ENCODE peak calls at places on chromosomes 4 and X, in seven cellular contexts. Z is uterus, R is gastrocnemius medialis, B is lung, I is tibial artery, U is cardiac muscle cell, M is thyroid gland. P is an unnamed sample. For H3K4me1, the result is how much of the 10 kb centered on the place peaks cover.

GRCh38 chrX:137747231-137747630 is 181.3 kb downstream of the ZIC3 start:
- DNase-seq in Z (no peak), R (no peak), B (no peak), I (no peak), U (no peak), M (no peak), P (no peak)

GRCh38 chrX:40010550-40011364 is 87.0 kb downstream of the BCOR start:
- DNase-seq in Z (no peak), R (no peak), B (no peak), I (no peak), U (no peak), M (no peak), P (peak)

GRCh38 chr4:170025523-170026252 is 507 bp downstream of the MFAP3L start:
- DNase-seq in Z (peak), R (peak), B (no peak), I (no peak), U (peak), M (peak), P (no peak)

GRCh38 chrX:154719132-154719675 is 31.7 kb downstream of the GAB3 start:
- DNase-seq in Z (no peak), R (no peak), B (no peak), I (no peak), U (peak), M (no peak), P (no peak)

GRCh38 chr4:101660607-101661006 is 129.9 kb upstream of the BANK1 start:
- DNase-seq in Z (no peak), R (no peak), B (no peak), I (no peak), U (no peak), M (no peak), P (no peak)

GRCh38 chr4:71069063-71069462 is 75.6 kb downstream of the DCK start:
- DNase-seq in Z (no peak), R (no peak), B (no peak), I (no peak), U (no peak), M (no peak), P (no peak)

GRCh38 chr4:102598102-102598758 is 97.1 kb downstream of the NFKB1 start:
- DNase-seq in Z (no peak), R (no peak), B (no peak), I (no peak), U (peak), M (no peak), P (no peak)

GRCh38 chr4:118282692-118283091 is 70.1 kb downstream of the PRSS12 start:
- DNase-seq in Z (no peak), R (no peak), B (no peak), I (no peak), U (peak), M (no peak), P (peak)

GRCh38 chrX:68677998-68678397 is 30.5 kb downstream of the STARD8 start:
- DNase-seq in Z (no peak), R (no peak), B (no peak), I (no peak), U (no peak), M (no peak), P (no peak)

GRCh38 chr4:7414046-7414445 is 20.7 kb downstream of the PSAPL1 start:
- DNase-seq in Z (peak), R (no peak), B (no peak), I (peak), U (no peak), M (peak), P (peak)

GRCh38 chrX:11470231-11470630 is 177.0 kb downstream of the AMELX start:
- DNase-seq in Z (no peak), R (no peak), B (peak), I (no peak), U (peak), M (peak), P (no peak)

DNA sequence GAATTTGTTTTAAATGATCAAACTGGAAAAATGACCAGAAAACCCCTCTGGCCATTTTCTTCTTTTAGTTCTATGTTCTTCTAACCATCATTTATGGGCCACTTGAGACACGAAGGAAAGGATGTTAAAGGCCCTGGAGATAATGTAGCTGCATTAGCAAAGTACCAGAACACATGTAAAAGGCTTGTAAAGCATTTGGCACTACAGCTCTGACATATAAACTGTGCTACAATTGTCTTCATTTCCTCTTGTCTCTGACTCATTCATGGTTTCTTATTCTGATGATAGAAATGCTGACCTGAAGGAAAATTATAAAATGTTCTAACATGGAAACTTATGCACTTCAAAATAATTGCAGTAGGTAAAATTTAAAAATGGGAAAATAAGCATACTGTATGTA is 388.7 kb downstream of the FAT4 start:
- DNase-seq in Z (no peak), R (no peak), B (no peak), I (no peak), U (peak), M (no peak), P (no peak)
- TF ChIP-seq CTCF in Z (no peak), R (no peak), B (no peak), I (no peak), U (no peak), M (no peak), P (no peak)

DNA sequence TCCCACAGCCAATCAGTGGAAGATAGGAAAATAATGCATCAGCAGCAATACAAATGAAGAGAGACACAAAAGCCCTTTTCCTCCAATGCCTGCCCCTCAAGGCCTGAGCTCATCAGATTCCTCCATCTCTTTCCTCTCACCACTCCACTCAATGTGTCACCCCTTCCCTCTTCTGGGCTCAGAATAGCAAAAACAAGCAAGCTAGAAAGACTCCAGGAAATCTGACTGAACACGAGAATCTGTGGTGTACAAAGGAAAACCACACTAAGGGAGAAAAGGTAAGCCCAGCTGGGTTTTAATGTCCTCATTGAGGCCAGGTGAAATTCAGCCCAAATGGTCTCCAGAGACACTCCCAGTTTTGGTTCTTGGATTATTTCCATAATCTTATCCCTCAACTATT is 46.3 kb downstream of the ARHGEF9 start:
- DNase-seq in Z (no peak), R (no peak), B (no peak), I (no peak), U (no peak), M (no peak), P (no peak)
- H3K4me3 ChIP-seq in Z (no peak), R (no peak), B (no peak), I (no peak), U (no peak), M (no peak), P (no peak)

DNA sequence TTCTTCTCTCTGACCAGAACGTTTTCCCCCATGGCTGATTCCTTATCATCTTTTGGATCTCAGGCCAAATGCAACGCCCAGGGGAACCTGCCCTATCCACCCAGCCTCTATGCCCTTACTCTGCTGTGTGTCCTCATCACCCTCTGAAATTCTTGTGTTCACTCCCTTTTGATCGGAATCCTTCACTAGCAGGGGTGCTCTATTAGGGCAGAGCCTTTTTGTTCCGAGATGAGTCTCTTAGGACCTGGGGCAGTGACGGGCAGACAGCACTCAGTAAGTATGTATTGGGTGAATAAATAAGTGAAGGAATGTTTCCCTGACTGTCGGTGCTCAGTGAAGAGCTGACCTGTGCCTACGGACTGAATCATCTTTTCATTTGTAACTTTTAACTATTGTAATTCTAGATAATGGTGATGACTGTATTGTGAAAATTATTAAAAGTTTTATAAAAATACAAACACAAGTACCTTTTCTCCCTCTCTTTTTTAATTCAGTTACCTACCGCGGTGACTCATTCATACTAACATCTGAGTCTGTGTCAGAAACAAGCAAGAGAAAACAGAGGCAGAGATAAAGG is 4.8 kb upstream of the TENM3 start:
- DNase-seq in Z (no peak), R (no peak), B (no peak), I (no peak), U (no peak), M (no peak), P (no peak)
- H3K4me1 ChIP-seq in Z (under half), R (under half), B (under half), I (under half), U (under half), M (under half), P (under half)

GRCh38 chr4:83054928-83055327 is 19.9 kb downstream of the COPS4 start:
- DNase-seq in Z (no peak), R (no peak), B (no peak), I (no peak), U (peak), M (no peak), P (no peak)
- TF ChIP-seq CTCF in Z (no peak), R (no peak), B (no peak), I (no peak), U (peak), M (no peak), P (peak)

DNA sequence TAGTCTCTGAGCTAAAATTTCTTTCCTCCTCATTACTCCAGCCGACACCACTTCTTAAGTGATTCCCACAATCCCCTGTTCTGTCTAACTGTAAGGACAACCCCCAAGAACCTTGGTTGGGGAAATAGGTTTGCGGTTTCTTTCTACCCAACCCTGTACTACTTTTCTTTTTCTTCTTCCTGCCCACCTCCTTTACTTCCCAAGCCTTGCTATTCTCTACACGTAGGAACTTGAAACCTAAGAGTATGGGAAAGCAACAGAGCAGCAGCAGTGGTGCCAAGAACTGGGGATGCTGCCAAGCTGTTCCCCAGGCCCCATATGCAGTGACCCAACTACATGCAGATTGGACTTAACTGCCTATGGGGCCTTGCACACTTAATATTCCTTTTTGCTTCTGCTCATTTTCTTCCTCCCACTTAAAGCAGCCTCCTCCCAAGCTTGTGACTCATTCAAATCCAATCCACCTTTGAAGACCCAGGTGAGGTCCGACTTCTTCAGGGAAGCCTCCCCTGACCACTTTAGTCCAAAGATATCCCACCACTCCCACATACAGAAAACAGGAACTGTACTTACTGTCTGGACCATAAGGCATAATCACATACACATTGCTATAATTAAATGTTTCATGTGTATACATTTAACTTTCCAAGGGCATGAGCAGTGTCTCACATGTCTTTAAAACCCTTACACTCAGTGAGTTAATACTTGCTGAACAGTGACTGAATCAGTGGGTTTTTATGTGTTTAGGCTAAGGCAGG is 1.7 kb downstream of the FAM120C start:
- DNase-seq in Z (no peak), R (no peak), B (no peak), I (no peak), U (peak), M (no peak), P (no peak)
- H3K4me3 ChIP-seq in Z (peak), R (peak), B (no peak), I (peak), U (peak), M (no peak), P (peak)

DNA sequence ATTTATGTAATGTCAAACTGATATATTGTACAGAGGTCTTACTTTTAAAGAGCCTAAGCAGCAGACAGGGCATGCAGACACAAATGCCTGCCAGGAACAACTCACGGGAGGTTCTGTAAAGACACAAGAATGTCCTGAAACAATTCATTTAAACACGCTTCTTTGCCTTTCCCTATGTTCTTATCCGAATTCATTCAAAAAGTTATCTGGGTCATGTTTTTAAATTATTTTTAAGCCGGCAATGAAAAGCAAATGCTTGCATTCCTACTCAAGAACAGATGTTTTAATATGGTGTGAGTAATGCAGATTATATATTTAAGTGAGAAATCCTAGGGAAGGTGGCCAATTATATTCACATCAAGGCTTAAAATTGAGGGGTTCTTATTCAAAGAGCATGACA is 192.6 kb downstream of the PDGFC start:
- DNase-seq in Z (peak), R (no peak), B (no peak), I (no peak), U (peak), M (no peak), P (no peak)
- H3K4me1 ChIP-seq in Z (under half), R (under half), B (under half), I (under half), U (under half), M (under half), P (under half)